ENCODE peak calls at places on chromosomes 2 and 18, in seven cellular contexts. A, U, S, Q, N, V and L are unnamed samples.

GRCh38 chr2:130728007-130728454 is 839 bp upstream of the GPR148 start:
- DNase-seq in V (no peak), S (no peak), A (no peak), Q (peak), N (peak), U (peak), L (peak)

GRCh38 chr2:194556639-194557038 is 1100.4 kb upstream of the SLC39A10 start:
- DNase-seq in N (no peak), S (no peak), A (no peak), Q (no peak), U (peak), V (no peak), L (no peak)

GRCh38 chr2:207765960-207766582 is 3.6 kb downstream of the FZD5 start:
- DNase-seq in V (no peak), S (no peak), Q (no peak), N (no peak), A (no peak), U (peak), L (no peak)

GRCh38 chr2:84717302-84717701 is 163.6 kb downstream of the TRABD2A start:
- DNase-seq in N (no peak), U (no peak), Q (no peak), A (no peak), V (no peak), S (no peak), L (no peak)

GRCh38 chr18:67854340-67854739 is 337.8 kb upstream of the DSEL start:
- DNase-seq in U (no peak), A (no peak), Q (no peak), V (no peak), S (no peak), N (no peak), L (no peak)

GRCh38 chr2:99615247-99615771 is 125.5 kb upstream of the REV1 start:
- DNase-seq in S (peak), A (no peak), N (no peak), V (peak), U (peak), Q (no peak), L (no peak)

GRCh38 chr2:71510196-71510807 is 56.9 kb downstream of the DYSF start:
- DNase-seq in S (peak), U (peak), Q (peak), N (peak), V (peak), A (peak), L (peak)

GRCh38 chr2:198203306-198203705 is 398.9 kb downstream of the PLCL1 start:
- DNase-seq in N (no peak), Q (no peak), V (no peak), S (peak), U (no peak), A (no peak), L (no peak)

GRCh38 chr2:182543746-182544525 is 117.1 kb upstream of the PDE1A start:
- DNase-seq in N (no peak), A (no peak), V (no peak), Q (no peak), S (no peak), U (no peak), L (no peak)

GRCh38 chr2:85433511-85434089 is 15.1 kb downstream of the SH2D6 start:
- DNase-seq in U (peak), Q (no peak), N (no peak), A (peak), V (peak), S (peak), L (no peak)

GRCh38 chr2:26978061-26978596 is 7.7 kb downstream of the MAPRE3 start:
- DNase-seq in S (no peak), N (no peak), V (peak), A (peak), Q (no peak), U (peak), L (no peak)

GRCh38 chr2:232646726-232647125 is 13.3 kb downstream of the EFHD1 start:
- DNase-seq in S (no peak), U (no peak), Q (no peak), N (no peak), A (no peak), V (no peak), L (no peak)

GRCh38 chr2:162072976-162073775 is 839 bp downstream of the DPP4 start:
- DNase-seq in S (no peak), V (no peak), A (no peak), U (no peak), N (no peak), Q (peak), L (peak)

GRCh38 chr2:240248981-240249422 is 108.5 kb upstream of the OTOS start:
- DNase-seq in U (no peak), S (no peak), V (no peak), Q (peak), N (no peak), A (no peak), L (no peak)

GRCh38 chr2:235216901-235217300 is 265.1 kb downstream of the SH3BP4 start:
- DNase-seq in N (no peak), U (no peak), S (no peak), V (no peak), A (no peak), Q (no peak), L (no peak)

GRCh38 chr18:5066380-5066977 is 130.6 kb downstream of the AKAIN1 start:
- DNase-seq in A (no peak), U (no peak), S (no peak), Q (peak), V (no peak), N (peak), L (no peak)

GRCh38 chr2:217988840-217989204 is 14.0 kb downstream of the TNS1 start:
- DNase-seq in A (no peak), Q (no peak), U (no peak), V (no peak), S (no peak), N (no peak), L (no peak)

GRCh38 chr2:120104002-120104467 is 91.2 kb downstream of the EPB41L5 start:
- DNase-seq in Q (no peak), A (no peak), S (no peak), V (peak), N (no peak), U (no peak), L (no peak)

GRCh38 chr18:8232791-8233190 is 376.4 kb upstream of the RAB12 start:
- DNase-seq in S (no peak), A (no peak), Q (no peak), N (no peak), V (no peak), U (no peak), L (no peak)